ENCODE peak calls at places on chromosome 2, in eight cellular contexts. D is COR-L47, S is activated T-cell treated with anti-CD3 and anti-CD28 coated beads for 1 hour, W is lower lobe of right lung, T is Caco-2, O is cerebellum, H is SK-N-SH, L is heart left ventricle. Y is an unnamed sample.

GRCh38 chr2:67838205-67838604 is 224.6 kb downstream of the C1D start:
- DNase-seq in D (no peak), W (no peak), T (no peak), O (no peak), L (no peak), S (no peak), H (no peak), Y (no peak)

GRCh38 chr2:42492691-42493467 is 903 bp downstream of the KCNG3 start:
- DNase-seq in T (peak), H (peak), S (peak), O (no peak), L (no peak), W (peak), D (peak), Y (peak)

GRCh38 chr2:18703555-18703954 is 114.2 kb upstream of the NT5C1B start:
- DNase-seq in S (no peak), W (no peak), T (no peak), L (no peak), H (no peak), O (no peak), D (no peak), Y (no peak)

GRCh38 chr2:44632931-44633689 is 271.4 kb downstream of the CAMKMT start:
- DNase-seq in T (no peak), D (no peak), O (no peak), L (no peak), W (no peak), H (no peak), S (no peak), Y (no peak)

GRCh38 chr2:39805936-39806608 is 27.0 kb upstream of the THUMPD2 start:
- DNase-seq in S (no peak), O (peak), W (no peak), T (no peak), L (no peak), D (no peak), H (no peak), Y (no peak)

GRCh38 chr2:160299540-160299939 is 99.5 kb upstream of the ITGB6 start:
- DNase-seq in O (no peak), D (no peak), T (no peak), W (no peak), L (no peak), H (no peak), S (no peak), Y (no peak)

GRCh38 chr2:207515671-207516070 is 14.1 kb upstream of the CREB1 start:
- DNase-seq in O (no peak), T (no peak), H (no peak), L (no peak), W (no peak), S (no peak), D (no peak), Y (no peak)

GRCh38 chr2:26976242-26976641 is 5.8 kb downstream of the MAPRE3 start:
- DNase-seq in L (no peak), W (no peak), D (no peak), T (no peak), O (peak), S (no peak), H (no peak), Y (no peak)

GRCh38 chr2:40030451-40030975 is 251.5 kb upstream of the THUMPD2 start:
- DNase-seq in T (no peak), S (no peak), O (no peak), H (no peak), L (no peak), W (no peak), D (no peak), Y (no peak)

GRCh38 chr2:49021170-49021743 is 133.1 kb downstream of the FSHR start:
- DNase-seq in D (no peak), W (no peak), L (no peak), O (no peak), T (no peak), H (peak), S (no peak), Y (no peak)

GRCh38 chr2:236665130-236665529 is 95.5 kb downstream of the ACKR3 start:
- DNase-seq in S (no peak), T (no peak), D (no peak), W (no peak), O (no peak), H (no peak), L (no peak), Y (no peak)